ENCODE peak calls at places on chromosome 6, in four cellular contexts. H is ecto neural progenitor cell, R is GM20000, A is GM23338. I is an unnamed sample.

GRCh38 chr6:138757131-138757530 is 16.4 kb upstream of the CCDC28A start:
- DNase-seq in H (no peak), R (no peak), A (no peak), I (no peak)

GRCh38 chr6:3607171-3607570 is 144.3 kb downstream of the PXDC1 start:
- DNase-seq in H (no peak), R (no peak), A (no peak), I (no peak)

GRCh38 chr6:170045563-170045960 is 245.3 kb downstream of the DLL1 start:
- DNase-seq in H (no peak), R (no peak), A (no peak), I (no peak)

GRCh38 chr6:113842165-113842564 is 15.0 kb upstream of the MARCKS start:
- DNase-seq in H (no peak), R (no peak), A (no peak), I (no peak)

GRCh38 chr6:29355603-29356002 is 13.1 kb downstream of the OR5V1 start:
- DNase-seq in H (no peak), R (no peak), A (peak), I (no peak)

GRCh38 chr6:142893088-142893487 is 51.9 kb downstream of the HIVEP2 start:
- DNase-seq in H (no peak), R (no peak), A (no peak), I (no peak)

GRCh38 chr6:28940294-28940858 is 16.6 kb upstream of the TRIM27 start:
- DNase-seq in H (peak), R (no peak), A (peak), I (peak)

GRCh38 chr6:85405175-85405852 is 44.6 kb upstream of the NT5E start:
- DNase-seq in H (no peak), R (no peak), A (no peak), I (peak)

GRCh38 chr6:26249959-26250805 is 114.8 kb upstream of the BTN3A2 start:
- DNase-seq in H (peak), R (no peak), A (peak), I (peak)

GRCh38 chr6:42745083-42745637 is 743 bp downstream of the TBCC start:
- DNase-seq in H (peak), R (peak), A (peak), I (peak)

GRCh38 chr6:16477367-16478149 is 239.2 kb downstream of the GMPR start:
- DNase-seq in H (no peak), R (no peak), A (no peak), I (no peak)

GRCh38 chr6:40947876-40948514 is 91.0 kb downstream of the UNC5CL start:
- DNase-seq in H (no peak), R (no peak), A (peak), I (no peak)

GRCh38 chr6:109374493-109374892 is 7.8 kb downstream of the CD164 start:
- DNase-seq in H (no peak), R (no peak), A (no peak), I (no peak)

GRCh38 chr6:1619666-1620503 is 10.2 kb downstream of the FOXC1 start:
- DNase-seq in H (peak), R (peak), A (peak), I (no peak)

GRCh38 chr6:141464490-141464889 is 668.2 kb upstream of the GJE1 start:
- DNase-seq in H (no peak), R (peak), A (no peak), I (peak)

GRCh38 chr6:4313044-4313686 is 177.8 kb upstream of the ECI2 start:
- DNase-seq in H (no peak), R (no peak), A (peak), I (peak)

GRCh38 chr6:23663652-23664051 is 462.4 kb upstream of the NRSN1 start:
- DNase-seq in H (no peak), R (no peak), A (no peak), I (no peak)

GRCh38 chr6:37308084-37308817 is 45.5 kb upstream of the RNF8 start:
- DNase-seq in H (no peak), R (no peak), A (no peak), I (no peak)

GRCh38 chr6:110816677-110817076 is 1.4 kb upstream of the CDK19 start:
- DNase-seq in H (no peak), R (no peak), A (peak), I (no peak)